ENCODE peak calls at places on chromosome 18, in eight cellular contexts. Y is tibial artery; K is A549; S is mammary epithelial cell; V is right atrium auricular region; J is HCT116; P is OCI-LY7; N is CD4-positive, CD25-positive, alpha-beta regulatory T cell. Q is an unnamed sample. For H3K9me3, the result is how much of the 10 kb centered on the place peaks cover.

GRCh38 chr18:12308386-12309100 is 502 bp downstream of the TUBB6 start:
- DNase-seq in J (no peak), S (peak), V (peak), Y (peak), K (peak), N (peak), P (no peak), Q (peak)

GRCh38 chr18:48402953-48403352 is 6.2 kb downstream of the ZBTB7C start:
- DNase-seq in V (no peak), K (no peak), P (no peak), S (peak), Y (no peak), N (no peak), J (no peak), Q (no peak)

GRCh38 chr18:62249478-62250097 is 62.5 kb downstream of the RELCH start:
- DNase-seq in S (peak), K (peak), N (peak), V (peak), J (peak), P (peak), Y (peak), Q (peak)

GRCh38 chr18:51447943-51448342 is 250.5 kb upstream of the MEX3C start:
- DNase-seq in K (no peak), V (no peak), Y (no peak), P (no peak), S (no peak), J (no peak), N (no peak), Q (no peak)

GRCh38 chr18:23862071-23862470 is 152.5 kb upstream of the TTC39C start:
- DNase-seq in Y (no peak), N (no peak), V (no peak), K (no peak), J (no peak), S (peak), P (no peak), Q (peak)

GRCh38 chr18:11850821-11851155 is 425 bp upstream of the CHMP1B start:
- DNase-seq in V (no peak), Y (no peak), S (peak), N (no peak), K (no peak), J (no peak), P (no peak), Q (no peak)

GRCh38 chr18:74411475-74411874 is 45.6 kb downstream of the DIPK1C start:
- DNase-seq in P (no peak), J (no peak), K (no peak), N (no peak), Y (no peak), V (no peak), S (no peak), Q (no peak)

GRCh38 chr18:43539862-43540261 is 262.6 kb upstream of the SYT4 start:
- DNase-seq in S (no peak), P (no peak), K (no peak), N (no peak), V (no peak), Y (no peak), J (no peak), Q (no peak)

GRCh38 chr18:31565782-31566512 is 25.7 kb upstream of the TTR start:
- DNase-seq in S (no peak), K (no peak), J (no peak), P (no peak), N (no peak), V (no peak), Y (no peak), Q (no peak)

GRCh38 chr18:79200546-79201268 is 131.5 kb downstream of the ATP9B start:
- DNase-seq in P (peak), K (no peak), N (peak), J (peak), V (no peak), S (peak), Y (no peak), Q (no peak)

GRCh38 chr18:7697306-7697705 is 130.2 kb downstream of the PTPRM start:
- DNase-seq in J (no peak), K (no peak), P (no peak), V (no peak), Y (no peak), N (no peak), S (no peak), Q (no peak)

GRCh38 chr18:40380657-40381441 is 1574.2 kb upstream of the PIK3C3 start:
- DNase-seq in Y (no peak), P (no peak), K (no peak), J (no peak), S (peak), V (no peak), N (no peak), Q (no peak)

GRCh38 chr18:22470511-22471181 is 52.9 kb upstream of the CTAGE1 start:
- DNase-seq in J (no peak), K (peak), P (no peak), S (no peak), Y (peak), N (no peak), V (no peak), Q (no peak)

GRCh38 chr18:9108911-9109310 is 6.4 kb downstream of the NDUFV2 start:
- DNase-seq in V (no peak), Y (no peak), J (no peak), K (no peak), N (peak), P (no peak), S (no peak), Q (no peak)
- H3K4me3 ChIP-seq in V (no peak), Y (no peak), J (no peak), K (no peak), N (peak), P (no peak), S (no peak), Q (no peak)

GRCh38 chr18:4060427-4061281 is 394.5 kb downstream of the DLGAP1 start:
- DNase-seq in P (peak), N (no peak), K (no peak), J (no peak), Y (no peak), V (no peak), S (no peak), Q (no peak)

GRCh38 chr18:4058179-4058578 is 396.9 kb downstream of the DLGAP1 start:
- DNase-seq in Y (no peak), J (no peak), P (no peak), V (no peak), K (no peak), S (no peak), N (no peak), Q (no peak)

GRCh38 chr18:4069183-4069582 is 385.9 kb downstream of the DLGAP1 start:
- DNase-seq in S (no peak), N (no peak), K (no peak), V (no peak), P (no peak), J (no peak), Y (no peak), Q (no peak)

GRCh38 chr18:4068552-4069158 is 386.5 kb downstream of the DLGAP1 start:
- DNase-seq in K (peak), J (peak), P (peak), N (peak), V (no peak), S (peak), Y (no peak), Q (peak)

DNA sequence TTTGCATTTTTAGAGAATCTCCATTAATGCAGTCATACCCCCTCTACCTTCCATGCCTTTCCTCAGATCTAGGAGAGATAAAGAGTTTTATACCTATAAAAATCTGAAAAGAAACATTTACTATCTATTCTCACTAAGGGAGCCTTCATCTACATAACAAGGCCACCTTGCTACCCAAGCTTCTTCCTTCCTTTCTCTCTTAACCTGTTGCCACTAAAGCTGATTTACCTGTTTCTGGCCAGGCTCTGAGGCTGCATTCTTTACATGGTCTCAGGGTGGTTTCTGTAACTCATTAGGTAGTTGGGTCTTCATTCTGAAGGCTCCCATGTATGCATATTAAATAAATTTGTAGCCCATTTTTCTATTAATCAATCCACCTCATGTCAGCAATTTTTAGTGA is 391.6 kb downstream of the DLGAP1 start:
- DNase-seq in S (no peak), P (no peak), V (no peak), Y (no peak), K (no peak), N (no peak), J (no peak), Q (no peak)
- H3K9me3 ChIP-seq in S (under half), P (under half), V (under half), Y (under half), K (under half), N (under half), J (under half), Q (under half)

DNA sequence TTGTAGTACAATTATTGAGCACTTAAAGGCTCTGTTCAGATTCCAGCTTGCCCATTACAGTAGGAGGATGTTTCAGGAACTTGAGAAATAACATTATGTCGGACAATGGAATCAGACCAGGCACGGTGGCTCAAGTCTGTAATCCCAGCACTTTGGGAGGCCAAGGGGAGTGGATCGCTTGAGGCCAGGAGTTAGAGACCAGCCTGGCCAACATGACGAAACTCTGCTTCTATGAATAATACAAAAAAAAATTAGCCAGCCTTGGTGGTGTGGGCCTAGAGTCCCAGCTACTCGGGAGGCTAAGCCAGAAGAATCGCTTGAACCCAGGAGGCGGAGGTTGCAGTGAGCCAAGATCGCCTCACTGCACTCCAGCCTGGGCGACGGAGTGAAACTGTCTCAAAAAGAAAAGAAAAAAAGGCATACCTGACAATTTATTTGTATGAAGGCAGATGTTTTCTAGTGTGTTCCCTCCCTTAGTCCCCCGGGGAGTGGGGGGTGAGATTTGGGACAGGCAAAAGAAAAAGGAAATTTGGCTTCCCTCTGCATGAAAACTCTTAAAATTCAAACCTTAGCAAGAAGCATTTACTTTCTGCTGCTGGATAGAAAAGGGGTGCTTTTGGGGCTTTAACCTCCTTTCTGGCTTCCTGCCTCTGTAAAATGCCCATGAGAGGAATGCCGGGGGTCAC is 13.8 kb upstream of the ZNF532 start:
- DNase-seq in K (no peak), J (no peak), Y (no peak), P (no peak), S (no peak), V (peak), N (no peak), Q (peak)
- H3K4me3 ChIP-seq in K (no peak), J (no peak), Y (no peak), P (no peak), S (no peak), V (no peak), N (no peak), Q (no peak)

GRCh38 chr18:64275593-64276309 is 126.9 kb upstream of the LINC00305 start:
- DNase-seq in V (no peak), J (no peak), N (no peak), K (no peak), S (no peak), Y (no peak), P (no peak), Q (no peak)
- H3K9me3 ChIP-seq in V (under half), J (under half), N (under half), K (under half), S (under half), Y (under half), P (under half), Q (under half)

GRCh38 chr18:44839239-44839666 is 158.6 kb downstream of the SETBP1 start:
- DNase-seq in N (peak), P (no peak), K (peak), S (peak), Y (peak), V (peak), J (no peak), Q (peak)
- H3K4me3 ChIP-seq in N (peak), P (no peak), K (no peak), S (no peak), Y (no peak), V (no peak), J (no peak), Q (no peak)

GRCh38 chr18:71374294-71374693 is 1085.4 kb downstream of the SOCS6 start:
- DNase-seq in V (no peak), K (no peak), N (no peak), S (no peak), J (no peak), P (no peak), Y (no peak), Q (no peak)
- H3K9me3 ChIP-seq in V (under half), K (under half), N (under half), S (under half), J (under half), P (under half), Y (under half), Q (under half)

DNA sequence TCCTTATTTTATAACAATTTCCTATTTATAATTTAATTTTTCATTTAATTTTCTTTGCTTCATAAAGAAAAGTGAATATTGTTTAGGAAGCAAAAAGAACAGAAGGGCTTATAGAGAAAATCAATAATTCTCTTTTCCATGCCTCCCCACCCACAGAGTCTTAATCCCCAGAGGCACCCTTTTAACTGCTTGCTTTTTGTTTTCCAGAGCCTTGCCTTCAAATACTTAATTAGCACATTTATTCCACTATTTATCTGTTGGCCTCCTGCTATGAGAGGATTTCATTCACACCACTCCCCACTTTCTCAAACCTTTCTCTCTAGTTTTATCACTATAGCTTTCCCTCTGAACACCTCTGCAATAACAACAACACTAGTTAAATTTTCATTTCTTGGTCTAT is 373.6 kb downstream of the MBD2 start:
- DNase-seq in Y (no peak), V (no peak), J (no peak), P (no peak), K (no peak), N (no peak), S (no peak), Q (no peak)
- H3K4me3 ChIP-seq in Y (no peak), V (no peak), J (no peak), P (no peak), K (no peak), N (no peak), S (no peak), Q (no peak)

Q was measured in HAP-1.